ENCODE peak calls at places on chromosome 7, in nine cellular contexts. T is astrocyte of the spinal cord; O is amniotic stem cell; Q is NCI-H1417; C is fibroblast of the conjunctiva; Z is foreskin fibroblast; S is CD4-positive, alpha-beta T cell; W is lower lobe of right lung; J is AG08395. A is an unnamed sample.

GRCh38 chr7:94492601-94493000 is 17.0 kb upstream of the CASD1 start:
- DNase-seq in T (no peak), Z (no peak), O (no peak), Q (no peak), S (no peak), C (no peak), W (no peak), J (no peak), A (no peak)

GRCh38 chr7:1314021-1314907 is 81.6 kb downstream of the UNCX start:
- DNase-seq in O (no peak), J (no peak), W (peak; percentile 35), Q (no peak), C (no peak), S (no peak), Z (no peak), T (no peak), A (no peak)

GRCh38 chr7:147803625-147804024 is 786.9 kb upstream of the C7orf33 start:
- DNase-seq in Z (no peak), C (no peak), O (no peak), J (no peak), Q (peak; percentile 93), S (no peak), W (no peak), T (no peak), A (no peak)

GRCh38 chr7:27423290-27423689 is 180.7 kb downstream of the EVX1 start:
- DNase-seq in T (no peak), W (no peak), Z (no peak), J (no peak), S (no peak), Q (no peak), O (no peak), C (no peak), A (no peak)

GRCh38 chr7:41997151-41997550 is 239.9 kb downstream of the GLI3 start:
- DNase-seq in W (no peak), T (no peak), Q (no peak), J (no peak), Z (no peak), S (no peak), O (no peak), C (no peak), A (no peak)

GRCh38 chr7:44309271-44310091 is 15.9 kb downstream of the CAMK2B start:
- DNase-seq in Q (no peak), S (peak; percentile 19), W (peak; percentile 67), O (no peak), Z (peak; percentile 64), J (peak; percentile 71), C (peak; percentile 23), T (peak; percentile 46), A (no peak)

GRCh38 chr7:39644170-39644569 is 20.8 kb downstream of the RALA start:
- DNase-seq in O (no peak), S (no peak), T (peak; percentile 50), W (no peak), J (peak; percentile 40), Z (no peak), Q (no peak), C (no peak), A (no peak)

GRCh38 chr7:41222704-41223103 is 480.2 kb downstream of the INHBA start:
- DNase-seq in T (peak; percentile 69), S (no peak), Q (no peak), W (no peak), Z (peak; percentile 62), J (peak; percentile 18), C (peak; percentile 43), O (no peak), A (peak; percentile 18)

A was measured in foreskin melanocyte.